ENCODE peak calls at places on chromosomes 6 and 20, in eight cellular contexts. T is choroid plexus epithelial cell; Y is Peyer's patch; X is CD8-positive, alpha-beta T cell; C is PC-9; P is brain microvascular endothelial cell; V is endothelial cell of umbilical vein; I is foreskin fibroblast. M is an unnamed sample.

GRCh38 chr6:99822741-99823512 is 171.1 kb downstream of the MCHR2 start:
- DNase-seq in T (peak), Y (peak), X (no peak), C (peak), P (peak), V (peak), I (peak), M (peak)

GRCh38 chr6:33439956-33440648 is 14.3 kb upstream of the ZBTB9 start:
- DNase-seq in T (no peak), Y (no peak), X (no peak), C (no peak), P (no peak), V (no peak), I (peak), M (no peak)

GRCh38 chr20:62752671-62753501 is 43.4 kb upstream of the MRGBP start:
- DNase-seq in T (peak), Y (no peak), X (no peak), C (no peak), P (no peak), V (no peak), I (peak), M (no peak)

GRCh38 chr6:109260126-109260525 is 122.1 kb downstream of the CD164 start:
- DNase-seq in T (peak), Y (no peak), X (no peak), C (no peak), P (no peak), V (no peak), I (peak), M (peak)

GRCh38 chr6:26322645-26323482 is 42.1 kb upstream of the BTN3A2 start:
- DNase-seq in T (peak), Y (peak), X (peak), C (peak), P (peak), V (peak), I (peak), M (peak)

GRCh38 chr6:89669002-89669401 is 30.5 kb upstream of the LYRM2 start:
- DNase-seq in T (peak), Y (no peak), X (no peak), C (no peak), P (peak), V (peak), I (no peak), M (no peak)

GRCh38 chr20:61538481-61539265 is 286.6 kb downstream of the CDH4 start:
- DNase-seq in T (no peak), Y (no peak), X (no peak), C (no peak), P (no peak), V (no peak), I (no peak), M (no peak)

GRCh38 chr6:161444464-161444863 is 170.6 kb upstream of the AGPAT4 start:
- DNase-seq in T (peak), Y (no peak), X (no peak), C (no peak), P (no peak), V (no peak), I (peak), M (peak)

GRCh38 chr6:1190361-1190760 is 121.5 kb upstream of the FOXQ1 start:
- DNase-seq in T (peak), Y (no peak), X (no peak), C (peak), P (peak), V (peak), I (peak), M (peak)

GRCh38 chr6:66226099-66226498 is 519.1 kb upstream of the EYS start:
- DNase-seq in T (no peak), Y (no peak), X (no peak), C (no peak), P (no peak), V (no peak), I (peak), M (peak)

GRCh38 chr6:158142789-158143188 is 25.3 kb downstream of the SERAC1 start:
- DNase-seq in T (peak), Y (no peak), X (no peak), C (no peak), P (peak), V (peak), I (peak), M (peak)

GRCh38 chr6:79077680-79078056 is 386 bp downstream of the PHIP start:
- DNase-seq in T (no peak), Y (no peak), X (no peak), C (no peak), P (no peak), V (no peak), I (no peak), M (no peak)

GRCh38 chr20:38242848-38243449 is 17.6 kb downstream of the KIAA1755 start:
- DNase-seq in T (peak), Y (no peak), X (no peak), C (peak), P (no peak), V (no peak), I (peak), M (peak)

GRCh38 chr6:12001706-12002070 is 10.4 kb upstream of the HIVEP1 start:
- DNase-seq in T (no peak), Y (no peak), X (no peak), C (no peak), P (no peak), V (no peak), I (no peak), M (no peak)

GRCh38 chr20:10412591-10413408 is 21.2 kb downstream of the MKKS start:
- DNase-seq in T (peak), Y (no peak), X (no peak), C (no peak), P (peak), V (peak), I (peak), M (peak)

GRCh38 chr6:116536216-116536621 is 9.3 kb downstream of the TRAPPC3L start:
- DNase-seq in T (peak), Y (no peak), X (no peak), C (peak), P (peak), V (peak), I (peak), M (peak)

DNA sequence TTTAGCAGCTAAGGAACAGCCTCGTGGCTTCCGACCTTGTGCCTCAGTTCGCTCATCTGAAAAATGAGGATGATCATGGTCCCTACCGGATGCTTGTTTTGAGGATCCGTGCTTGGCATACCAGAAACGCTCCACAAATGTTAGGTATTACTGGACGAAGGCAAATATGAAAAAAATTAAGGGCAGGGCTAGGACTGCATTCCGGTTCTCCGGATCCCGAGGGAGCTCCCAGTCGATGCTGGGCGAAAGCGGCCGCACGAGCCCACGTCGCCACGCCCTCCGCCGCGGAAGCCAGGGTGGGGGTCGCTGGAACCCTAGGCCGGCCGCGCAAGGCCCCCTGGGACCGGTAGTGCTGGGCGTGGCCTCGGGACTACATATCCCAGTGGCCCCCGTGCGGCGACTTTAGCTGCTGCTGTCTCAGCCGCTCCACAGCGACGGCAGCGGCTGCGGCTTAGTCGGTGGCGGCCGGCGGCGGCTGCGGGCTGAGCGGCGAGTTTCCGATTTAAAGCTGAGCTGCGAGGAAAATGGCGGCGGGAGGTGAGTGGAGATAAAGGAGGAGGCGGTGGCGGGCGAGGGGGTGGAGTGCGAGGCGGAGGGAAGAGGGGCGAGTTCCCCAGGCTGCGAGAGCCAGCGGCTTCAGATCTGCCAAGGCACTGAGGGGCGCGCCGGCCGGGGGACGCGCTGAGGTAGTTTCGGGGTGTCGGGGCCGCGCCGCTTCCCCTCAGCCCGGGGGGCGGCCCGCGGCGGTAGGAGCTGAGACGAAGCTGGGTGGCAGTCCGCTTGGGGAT is at the start of gene NCOA3:
- DNase-seq in T (peak), Y (peak), X (peak), C (peak), P (peak), V (peak), I (peak), M (peak)
- TF ChIP-seq CTCF in T (peak), Y (peak), X (peak), C (peak), P (peak), V (peak), I (peak), M (no peak)

GRCh38 chr20:53828673-53829085 is 235.0 kb upstream of the ZNF217 start:
- DNase-seq in T (peak), Y (peak), X (no peak), C (no peak), P (peak), V (peak), I (peak), M (peak)

GRCh38 chr20:53826597-53827291 is 233.1 kb upstream of the ZNF217 start:
- DNase-seq in T (peak), Y (peak), X (no peak), C (no peak), P (no peak), V (no peak), I (peak), M (peak)

GRCh38 chr20:53827996-53828672 is 234.5 kb upstream of the ZNF217 start:
- DNase-seq in T (peak), Y (peak), X (no peak), C (peak), P (peak), V (peak), I (peak), M (peak)

GRCh38 chr20:53826090-53826489 is 232.5 kb upstream of the ZNF217 start:
- DNase-seq in T (no peak), Y (peak), X (no peak), C (no peak), P (no peak), V (no peak), I (no peak), M (no peak)

DNA sequence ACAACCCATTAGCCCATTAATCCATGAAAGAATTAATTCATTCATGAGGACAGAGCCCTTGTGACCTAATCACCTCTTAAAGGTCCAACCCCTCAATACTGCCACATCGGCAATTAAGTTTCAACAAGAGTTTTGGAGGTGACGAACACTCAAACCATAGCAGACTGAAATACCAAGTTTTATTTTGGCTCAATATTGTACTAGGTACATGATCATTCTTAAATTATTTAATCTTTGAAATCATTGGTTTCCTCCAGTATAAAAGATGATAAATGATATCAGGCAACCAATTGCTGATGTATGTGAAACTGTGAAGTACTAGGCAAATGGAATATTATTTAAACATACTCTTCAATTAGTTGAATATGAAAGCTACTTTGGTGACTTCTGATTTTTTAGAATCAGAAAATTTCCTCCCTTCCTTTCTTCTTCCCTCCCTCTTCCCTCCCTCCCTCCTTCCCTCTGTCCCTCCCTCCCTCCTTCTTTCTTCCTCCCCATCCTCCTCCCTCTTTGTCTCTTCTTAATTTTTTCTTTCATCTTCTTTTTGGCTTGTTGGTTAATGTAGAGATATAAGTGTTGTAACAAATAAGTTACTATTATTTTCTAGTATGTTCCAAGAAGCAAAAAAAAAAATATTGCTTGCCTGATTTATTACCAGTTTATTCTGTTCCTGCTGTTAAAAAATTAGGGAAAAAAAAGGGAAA is 233.8 kb upstream of the ZNF217 start:
- DNase-seq in T (no peak), Y (no peak), X (no peak), C (no peak), P (no peak), V (no peak), I (no peak), M (no peak)
- H3K4me3 ChIP-seq in T (no peak), Y (no peak), X (no peak), C (peak), P (no peak), V (peak), I (peak), M (peak)

GRCh38 chr20:53883098-53883762 is 187.2 kb downstream of the BCAS1 start:
- DNase-seq in T (no peak), Y (no peak), X (no peak), C (peak), P (peak), V (no peak), I (peak), M (peak)

GRCh38 chr20:53880108-53880641 is 190.2 kb downstream of the BCAS1 start:
- DNase-seq in T (no peak), Y (no peak), X (no peak), C (no peak), P (no peak), V (no peak), I (no peak), M (no peak)

GRCh38 chr20:53879048-53879684 is 191.2 kb downstream of the BCAS1 start:
- DNase-seq in T (no peak), Y (no peak), X (no peak), C (no peak), P (no peak), V (no peak), I (no peak), M (no peak)

GRCh38 chr20:53878262-53879047 is 191.9 kb downstream of the BCAS1 start:
- DNase-seq in T (no peak), Y (no peak), X (no peak), C (no peak), P (no peak), V (peak), I (no peak), M (no peak)

DNA sequence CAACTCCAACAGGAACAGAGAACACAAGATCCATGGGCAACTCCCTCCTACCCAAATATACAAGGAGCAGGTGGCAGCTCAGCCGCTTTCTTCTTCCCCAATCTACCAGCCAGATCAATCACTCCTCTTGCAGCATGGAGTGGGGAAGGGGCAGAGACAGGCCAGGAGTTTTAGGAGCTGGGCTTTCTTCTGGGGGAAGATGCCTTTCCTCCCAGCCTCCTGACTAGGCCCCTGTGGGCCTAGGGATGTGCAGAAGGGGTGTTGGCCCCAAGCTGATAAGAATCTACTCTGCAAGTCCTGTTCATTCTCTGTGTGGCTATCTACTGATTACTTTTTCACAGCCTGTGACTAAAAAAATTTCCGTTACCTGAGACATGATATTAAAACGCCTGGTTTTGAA is 189.0 kb downstream of the BCAS1 start:
- DNase-seq in T (no peak), Y (no peak), X (no peak), C (no peak), P (no peak), V (no peak), I (no peak), M (no peak)
- TF ChIP-seq CTCF in T (no peak), Y (no peak), X (no peak), C (no peak), P (no peak), V (no peak), I (no peak), M (no peak)

GRCh38 chr6:105993769-105994521 is 92.2 kb upstream of the PRDM1 start:
- DNase-seq in T (peak), Y (peak), X (no peak), C (no peak), P (no peak), V (peak), I (peak), M (peak)

GRCh38 chr6:105993341-105993740 is 92.8 kb upstream of the PRDM1 start:
- DNase-seq in T (peak), Y (no peak), X (no peak), C (no peak), P (no peak), V (peak), I (no peak), M (no peak)

GRCh38 chr6:105994522-105995402 is 91.4 kb upstream of the PRDM1 start:
- DNase-seq in T (peak), Y (peak), X (peak), C (no peak), P (peak), V (peak), I (peak), M (peak)

GRCh38 chr6:105992315-105992961 is 93.7 kb upstream of the PRDM1 start:
- DNase-seq in T (peak), Y (peak), X (peak), C (peak), P (peak), V (peak), I (peak), M (peak)

GRCh38 chr6:105995403-105995699 is 90.8 kb upstream of the PRDM1 start:
- DNase-seq in T (no peak), Y (no peak), X (no peak), C (no peak), P (no peak), V (no peak), I (no peak), M (no peak)
- H3K4me3 ChIP-seq in T (no peak), Y (peak), X (no peak), C (no peak), P (peak), V (no peak), I (peak), M (peak)

GRCh38 chr6:163282672-163283071 is 131.8 kb upstream of the QKI start:
- DNase-seq in T (no peak), Y (no peak), X (no peak), C (no peak), P (no peak), V (no peak), I (no peak), M (no peak)
- TF ChIP-seq CTCF in T (no peak), Y (no peak), X (no peak), C (no peak), P (no peak), V (no peak), I (no peak), M (no peak)

GRCh38 chr6:38701551-38701950 is 1.4 kb downstream of the GLO1 start:
- DNase-seq in T (no peak), Y (no peak), X (no peak), C (no peak), P (no peak), V (no peak), I (no peak), M (no peak)
- H3K4me3 ChIP-seq in T (no peak), Y (no peak), X (no peak), C (no peak), P (no peak), V (peak), I (no peak), M (peak)